ENCODE peak calls at places on chromosomes 3 and 15, in nine cellular contexts. L is A549; G is progenitor cell of endocrine pancreas; U is IMR-90; I is HFFc6; J is brain microvascular endothelial cell; R is astrocyte; Z is CD8-positive, alpha-beta T cell; H is pancreas. M is an unnamed sample.
A peak's percentile ranks its signal among the peaks of the same experiment; 100 is the strongest.

GRCh38 chr3:67076607-67077006 is 78.5 kb downstream of the KBTBD8 start:
- DNase-seq in L (no peak), H (no peak), J (no peak), U (no peak), I (no peak), G (no peak), R (no peak), Z (no peak), M (no peak)

GRCh38 chr15:74406992-74407705 is 26.6 kb downstream of the SEMA7A start:
- DNase-seq in U (peak; percentile 93), L (peak; percentile 21), Z (no peak), J (peak; percentile 85), H (no peak), G (no peak), I (peak; percentile 96), R (peak; percentile 94), M (no peak)

GRCh38 chr15:70033529-70034140 is 64.1 kb downstream of the TLE3 start:
- DNase-seq in R (peak; percentile 74), J (peak; percentile 35), Z (no peak), H (no peak), I (peak; percentile 33), L (no peak), G (no peak), U (peak; percentile 62), M (no peak)

GRCh38 chr3:172166261-172166660 is 126.9 kb downstream of the FNDC3B start:
- DNase-seq in H (no peak), Z (no peak), G (no peak), J (no peak), L (no peak), U (no peak), I (no peak), R (peak; percentile 55), M (no peak)

GRCh38 chr15:66459818-66460615 is 37.5 kb downstream of the SNAPC5 start:
- DNase-seq in Z (no peak), U (peak; percentile 77), I (peak; percentile 85), G (no peak), H (no peak), L (no peak), R (peak; percentile 66), J (peak; percentile 30), M (no peak)

GRCh38 chr3:136990826-136991225 is 33.0 kb downstream of the IL20RB start:
- DNase-seq in L (no peak), R (no peak), I (no peak), J (no peak), U (no peak), Z (no peak), G (no peak), H (no peak), M (no peak)

GRCh38 chr15:75348563-75349350 is 1.9 kb downstream of the NEIL1 start:
- DNase-seq in J (no peak), U (no peak), R (no peak), H (peak; percentile 55), L (no peak), Z (no peak), G (no peak), I (no peak), M (no peak)

GRCh38 chr3:66041116-66041515 is 2.4 kb upstream of the MAGI1 start:
- DNase-seq in J (no peak), Z (no peak), L (no peak), I (peak; percentile 76), R (peak; percentile 85), U (peak; percentile 78), H (no peak), G (no peak), M (no peak)

GRCh38 chr3:45026038-45026437 is at the start of gene CLEC3B:
- DNase-seq in G (no peak), I (peak; percentile 24), R (peak; percentile 78), Z (no peak), J (peak; percentile 47), U (peak; percentile 78), L (no peak), H (no peak), M (no peak)

GRCh38 chr15:95682129-95682528 is 648.4 kb upstream of the NR2F2 start:
- DNase-seq in I (no peak), R (no peak), L (no peak), J (no peak), G (no peak), Z (no peak), H (no peak), U (no peak), M (no peak)

GRCh38 chr3:78562318-78562717 is 1205.5 kb downstream of the ROBO1 start:
- DNase-seq in I (no peak), G (no peak), U (no peak), L (no peak), Z (no peak), J (no peak), H (no peak), R (no peak), M (no peak)

GRCh38 chr3:54870423-54870822 is 57.4 kb downstream of the LRTM1 start:
- DNase-seq in R (peak; percentile 97), G (no peak), H (peak; percentile 17), I (peak; percentile 97), Z (no peak), L (peak; percentile 47), U (peak; percentile 97), J (peak; percentile 90), M (no peak)

DNA sequence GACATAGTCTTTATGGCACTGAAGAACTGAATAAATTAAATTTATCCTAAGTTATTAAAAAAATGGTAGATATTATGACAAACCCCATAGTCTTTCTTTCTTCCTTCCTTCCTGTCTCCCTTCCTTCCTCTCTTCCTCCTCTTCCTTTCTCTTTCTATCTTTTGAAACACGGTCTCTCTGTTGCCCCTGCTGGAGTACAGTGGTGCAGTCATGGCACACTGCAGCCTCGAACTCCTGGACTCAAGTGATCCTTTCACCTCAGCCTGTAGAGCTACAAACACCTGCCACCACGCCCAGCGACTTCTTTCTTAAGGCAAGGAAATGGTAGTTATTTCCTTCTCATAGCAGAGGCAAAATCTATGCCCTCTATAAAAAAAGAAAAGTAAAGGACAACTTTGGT is 354.6 kb downstream of the GAP43 start:
- DNase-seq in J (no peak), Z (no peak), R (no peak), G (no peak), H (no peak), I (no peak), L (no peak), U (no peak), M (no peak)
- TF ChIP-seq CTCF in J (peak; percentile 35), Z (no peak), R (no peak), G (no peak), H (no peak), I (no peak), L (no peak), U (no peak), M (no peak)

DNA sequence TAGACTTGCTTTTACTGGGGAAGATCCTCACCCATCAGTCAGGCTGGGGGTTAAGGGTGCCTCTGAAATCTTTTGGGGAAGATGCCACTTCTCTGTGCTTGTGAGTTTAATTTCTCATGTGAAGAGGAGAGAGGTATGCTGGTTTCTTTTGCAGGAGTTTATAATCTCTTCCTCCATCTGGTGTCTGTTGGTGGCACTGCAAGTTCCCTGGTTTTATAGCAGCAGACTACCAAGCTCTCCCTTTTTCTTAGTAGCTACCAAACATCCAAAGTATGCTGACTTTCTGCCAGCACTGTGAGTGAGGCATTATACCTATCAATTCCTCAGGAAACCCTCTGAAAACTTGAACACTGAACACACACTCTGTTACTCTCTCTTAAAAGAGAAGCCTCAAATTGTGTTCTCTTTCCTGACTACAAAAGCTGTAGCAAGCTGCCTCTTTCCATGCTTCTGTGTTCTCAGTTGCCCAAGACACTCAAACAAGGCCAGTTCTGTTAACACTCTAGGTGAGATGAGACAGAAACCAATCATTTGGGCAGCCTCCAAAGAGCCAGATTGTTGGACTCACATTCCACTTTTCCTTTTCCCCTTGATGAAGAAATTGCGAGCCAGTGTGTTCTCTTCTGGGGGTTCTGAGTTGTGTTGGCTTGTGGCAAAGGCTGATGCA is 299.5 kb downstream of the GAP43 start:
- DNase-seq in J (peak; percentile 69), U (peak; percentile 62), R (peak; percentile 54), H (no peak), L (peak; percentile 15), Z (no peak), I (peak; percentile 17), G (no peak), M (no peak)
- TF ChIP-seq CTCF in J (peak; percentile 74), U (peak; percentile 58), R (peak; percentile 53), H (no peak), L (no peak), Z (no peak), I (peak; percentile 52), G (peak; percentile 59), M (no peak)

GRCh38 chr15:65323071-65323511 is 18.6 kb downstream of the RNU5B-1 start:
- DNase-seq in R (peak; percentile 22), J (peak; percentile 5), L (no peak), H (peak; percentile 76), G (no peak), Z (no peak), U (peak; percentile 24), I (no peak), M (no peak)

DNA sequence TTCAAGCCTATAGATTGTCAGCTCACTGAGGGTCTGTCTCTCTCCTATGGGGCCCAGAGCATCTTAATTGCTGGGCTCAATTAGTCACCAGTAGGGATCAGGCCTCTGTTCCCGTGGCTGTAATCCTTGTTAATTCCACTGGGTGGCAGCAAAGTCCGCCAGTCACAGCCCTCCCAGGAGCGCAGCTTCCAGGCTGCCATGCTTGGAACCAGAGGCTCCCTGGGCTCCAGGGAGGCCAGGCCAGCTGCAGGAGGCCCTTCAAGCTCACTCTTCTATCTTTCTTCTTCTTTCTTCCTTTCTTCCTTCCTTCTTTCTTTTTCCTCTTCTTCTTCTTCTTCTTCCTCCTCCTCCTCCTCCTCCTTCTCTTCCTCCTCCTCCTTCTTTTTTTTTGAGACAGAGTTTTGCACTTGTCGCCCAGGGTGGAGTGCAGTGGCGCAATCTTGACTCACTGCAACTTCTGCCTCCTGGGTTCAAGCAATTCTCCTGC is 14.4 kb downstream of the RNU5B-1 start:
- DNase-seq in H (peak; percentile 86), G (peak; percentile 81), I (peak; percentile 74), Z (peak; percentile 83), U (peak; percentile 70), J (peak; percentile 64), R (peak; percentile 29), L (peak; percentile 83), M (peak; percentile 71)
- TF ChIP-seq CTCF in H (peak; percentile 89), G (peak; percentile 94), I (peak; percentile 95), Z (peak; percentile 86), U (peak; percentile 98), J (peak; percentile 87), R (peak; percentile 90), L (peak; percentile 98), M (peak; percentile 93)

GRCh38 chr3:89699229-89699628 is 591.8 kb downstream of the EPHA3 start:
- DNase-seq in H (no peak), U (no peak), I (no peak), G (no peak), L (no peak), Z (no peak), J (no peak), R (no peak), M (no peak)

GRCh38 chr3:89702404-89702803 is 595.0 kb downstream of the EPHA3 start:
- DNase-seq in L (no peak), H (no peak), Z (no peak), I (no peak), R (no peak), G (no peak), J (no peak), U (no peak), M (no peak)

GRCh38 chr3:89697321-89697916 is 590.0 kb downstream of the EPHA3 start:
- DNase-seq in J (peak; percentile 16), I (no peak), H (no peak), G (no peak), U (no peak), L (no peak), Z (no peak), R (no peak), M (no peak)

GRCh38 chr3:89698208-89698830 is 590.9 kb downstream of the EPHA3 start:
- DNase-seq in H (no peak), L (no peak), I (no peak), U (no peak), Z (no peak), G (no peak), R (no peak), J (no peak), M (no peak)

GRCh38 chr3:89699771-89700170 is 592.4 kb downstream of the EPHA3 start:
- DNase-seq in G (no peak), I (no peak), U (no peak), L (no peak), H (peak; percentile 13), Z (no peak), R (no peak), J (no peak), M (no peak)
- TF ChIP-seq CTCF in G (no peak), I (no peak), U (no peak), L (no peak), H (no peak), Z (no peak), R (no peak), J (no peak), M (no peak)